ENCODE peak calls at places on chromosome 5, in six cellular contexts. A is GM23248; W is fibroblast of pulmonary artery; D is upper lobe of left lung; K is CD4-positive, CD25-positive, alpha-beta regulatory T cell; E is EH. O is an unnamed sample.
A peak's percentile ranks its signal among the peaks of the same experiment; 100 is the strongest.

GRCh38 chr5:144460608-144461007 is 289.9 kb downstream of the KCTD16 start:
- DNase-seq in D (no peak), A (no peak), W (no peak), K (no peak), E (peak; percentile 14), O (no peak)

GRCh38 chr5:88824892-88825781 is 57.8 kb downstream of the MEF2C start:
- DNase-seq in E (peak; percentile 74), D (no peak), W (peak; percentile 86), K (no peak), A (peak; percentile 79), O (no peak)

GRCh38 chr5:169422087-169422486 is 121.1 kb upstream of the SLIT3 start:
- DNase-seq in W (no peak), A (no peak), E (no peak), K (no peak), D (no peak), O (no peak)

GRCh38 chr5:53099546-53099945 is 10.0 kb downstream of the MOCS2 start:
- DNase-seq in E (peak; percentile 72), A (peak; percentile 13), W (no peak), K (no peak), D (no peak), O (no peak)

GRCh38 chr5:33400675-33401074 is 40.1 kb upstream of the TARS1 start:
- DNase-seq in K (no peak), W (no peak), A (no peak), E (no peak), D (no peak), O (no peak)

GRCh38 chr5:35963381-35963843 is 25.0 kb upstream of the CAPSL start:
- DNase-seq in E (peak; percentile 30), A (peak; percentile 41), D (no peak), W (peak; percentile 19), K (peak; percentile 4), O (no peak)

GRCh38 chr5:90534922-90535321 is 5.5 kb upstream of the LYSMD3 start:
- DNase-seq in K (no peak), E (no peak), D (no peak), A (no peak), W (no peak), O (no peak)

GRCh38 chr5:6464441-6464840 is 15.8 kb downstream of the UBE2QL1 start:
- DNase-seq in A (no peak), W (no peak), K (no peak), D (no peak), E (no peak), O (no peak)

GRCh38 chr5:33073856-33074255 is 362.7 kb downstream of the NPR3 start:
- DNase-seq in K (no peak), D (no peak), A (peak; percentile 7), E (peak; percentile 57), W (no peak), O (no peak)

GRCh38 chr5:93349613-93350012 is 231.4 kb downstream of the NR2F1-AS1 start:
- DNase-seq in W (peak; percentile 37), D (no peak), K (no peak), A (peak; percentile 54), E (peak; percentile 80), O (no peak)

GRCh38 chr5:115079934-115080623 is 89.6 kb downstream of the TRIM36 start:
- DNase-seq in E (no peak), K (no peak), D (no peak), W (no peak), A (no peak), O (no peak)

GRCh38 chr5:171272996-171273970 is 35.8 kb upstream of the TLX3 start:
- DNase-seq in W (peak; percentile 49), K (peak; percentile 18), D (no peak), A (peak; percentile 42), E (peak; percentile 63), O (peak; percentile 55)

GRCh38 chr5:143182901-143183820 is 220.3 kb downstream of the NR3C1 start:
- DNase-seq in A (peak; percentile 35), K (peak; percentile 40), W (peak; percentile 91), E (no peak), D (no peak), O (no peak)

GRCh38 chr5:130335116-130335515 is 430.9 kb downstream of the CHSY3 start:
- DNase-seq in E (peak; percentile 5), D (no peak), A (no peak), W (peak; percentile 61), K (no peak), O (no peak)

GRCh38 chr5:41009228-41009627 is 61.9 kb downstream of the MROH2B start:
- DNase-seq in A (peak; percentile 16), D (no peak), W (peak; percentile 64), E (peak; percentile 86), K (no peak), O (peak; percentile 7)

GRCh38 chr5:119131530-119132313 is 60.8 kb downstream of the DMXL1 start:
- DNase-seq in K (no peak), W (no peak), E (no peak), D (no peak), A (peak; percentile 23), O (no peak)

GRCh38 chr5:38807570-38808461 is 38.0 kb upstream of the OSMR start:
- DNase-seq in A (peak; percentile 68), D (no peak), K (no peak), E (peak; percentile 85), W (peak; percentile 72), O (no peak)

GRCh38 chr5:21244982-21245381 is 1257.0 kb upstream of the CDH18 start:
- DNase-seq in W (no peak), A (no peak), D (no peak), E (no peak), K (no peak), O (no peak)

GRCh38 chr5:376951-377325 is 55.4 kb downstream of the AHRR start:
- DNase-seq in D (peak; percentile 6), K (no peak), E (no peak), W (no peak), A (no peak), O (no peak)

GRCh38 chr5:67366256-67366655 is 169.7 kb upstream of the CD180 start:
- DNase-seq in D (no peak), K (no peak), W (no peak), E (no peak), A (no peak), O (no peak)

GRCh38 chr5:113330533-113331200 is 104.1 kb downstream of the TSSK1B start:
- DNase-seq in W (peak; percentile 68), K (peak; percentile 73), E (no peak), D (no peak), A (peak; percentile 78), O (peak; percentile 20)

GRCh38 chr5:150588495-150588890 is 52.0 kb upstream of the SYNPO start:
- DNase-seq in A (no peak), K (no peak), W (no peak), E (no peak), D (no peak), O (no peak)

GRCh38 chr5:177427211-177427822 is 841 bp downstream of the GRK6 start:
- DNase-seq in W (no peak), K (no peak), D (no peak), E (peak; percentile 27), A (peak; percentile 44), O (no peak)

GRCh38 chr5:140073296-140073695 is 30.2 kb upstream of the NRG2 start:
- DNase-seq in E (peak; percentile 31), D (no peak), K (peak; percentile 46), W (peak; percentile 43), A (peak; percentile 41), O (no peak)

GRCh38 chr5:149379807-149380374 is 799 bp upstream of the IL17B start:
- DNase-seq in W (no peak), A (no peak), E (no peak), K (no peak), D (no peak), O (no peak)

O was measured in A549.